ENCODE peak calls at places on chromosomes 4 and X, in eight cellular contexts. C, T, Q, B, Y, G, R and N are unnamed samples.

GRCh38 chr4:88938138-88938537 is 118.8 kb downstream of the FAM13A start:
- DNase-seq in C (no peak), T (no peak), Q (no peak), B (no peak), Y (peak), G (no peak), R (peak), N (no peak)

GRCh38 chr4:53962516-53963225 is 101.7 kb downstream of the CHIC2 start:
- DNase-seq in C (no peak), T (no peak), Q (no peak), B (no peak), Y (peak), G (no peak), R (peak), N (no peak)

GRCh38 chr4:3292571-3293409 is at the start of gene RGS12:
- DNase-seq in C (peak), T (peak), Q (peak), B (peak), Y (peak), G (peak), R (peak), N (peak)

GRCh38 chr4:113555868-113556267 is 205.7 kb downstream of the CAMK2D start:
- DNase-seq in C (peak), T (no peak), Q (peak), B (no peak), Y (no peak), G (no peak), R (peak), N (no peak)

GRCh38 chr4:75844151-75844662 is 58.0 kb downstream of the PPEF2 start:
- DNase-seq in C (no peak), T (peak), Q (no peak), B (no peak), Y (peak), G (no peak), R (peak), N (peak)

GRCh38 chr4:95505149-95505548 is 43.6 kb downstream of the UNC5C start:
- DNase-seq in C (no peak), T (no peak), Q (no peak), B (no peak), Y (peak), G (no peak), R (peak), N (no peak)

GRCh38 chrX:39896951-39897740 is 200.6 kb downstream of the BCOR start:
- DNase-seq in C (peak), T (peak), Q (peak), B (no peak), Y (peak), G (peak), R (peak), N (peak)

GRCh38 chr4:76434901-76435688 is at the start of gene SHROOM3:
- DNase-seq in C (no peak), T (no peak), Q (no peak), B (no peak), Y (no peak), G (no peak), R (peak), N (no peak)

GRCh38 chrX:44733931-44734330 is 109.9 kb upstream of the DUSP21 start:
- DNase-seq in C (no peak), T (no peak), Q (no peak), B (no peak), Y (no peak), G (no peak), R (no peak), N (no peak)

GRCh38 chr4:149933120-149933519 is 117.5 kb upstream of the IQCM start:
- DNase-seq in C (no peak), T (no peak), Q (no peak), B (no peak), Y (no peak), G (no peak), R (no peak), N (no peak)

GRCh38 chr4:101806914-101807313 is 16.4 kb downstream of the BANK1 start:
- DNase-seq in C (no peak), T (no peak), Q (no peak), B (no peak), Y (no peak), G (no peak), R (peak), N (no peak)

GRCh38 chr4:53592128-53592527 is 842 bp upstream of the LNX1 start:
- DNase-seq in C (no peak), T (no peak), Q (no peak), B (no peak), Y (no peak), G (no peak), R (peak), N (no peak)

GRCh38 chrX:132622130-132622529 is 133.3 kb upstream of the MBNL3 start:
- DNase-seq in C (no peak), T (no peak), Q (no peak), B (no peak), Y (no peak), G (no peak), R (peak), N (no peak)

GRCh38 chr4:78131403-78131802 is 74.3 kb downstream of the FRAS1 start:
- DNase-seq in C (no peak), T (no peak), Q (no peak), B (no peak), Y (no peak), G (no peak), R (peak), N (no peak)

GRCh38 chr4:161254375-161254774 is 909.4 kb downstream of the FSTL5 start:
- DNase-seq in C (no peak), T (no peak), Q (no peak), B (no peak), Y (no peak), G (no peak), R (no peak), N (no peak)

GRCh38 chr4:161256172-161256571 is 907.6 kb downstream of the FSTL5 start:
- DNase-seq in C (no peak), T (no peak), Q (no peak), B (no peak), Y (no peak), G (no peak), R (no peak), N (no peak)

GRCh38 chr4:161249779-161250440 is 913.9 kb downstream of the FSTL5 start:
- DNase-seq in C (no peak), T (no peak), Q (no peak), B (no peak), Y (no peak), G (no peak), R (no peak), N (no peak)

GRCh38 chr4:161248880-161249279 is 914.9 kb downstream of the FSTL5 start:
- DNase-seq in C (no peak), T (no peak), Q (no peak), B (no peak), Y (no peak), G (no peak), R (no peak), N (no peak)

GRCh38 chr4:161252520-161253141 is 911.2 kb downstream of the FSTL5 start:
- DNase-seq in C (no peak), T (no peak), Q (no peak), B (no peak), Y (no peak), G (no peak), R (peak), N (no peak)
- TF ChIP-seq CTCF in C (peak), T (no peak), Q (no peak), B (no peak), Y (peak), G (no peak), R (peak), N (peak)

GRCh38 chr4:186037692-186038658 is 31.0 kb upstream of the TLR3 start:
- DNase-seq in C (peak), T (peak), Q (peak), B (no peak), Y (peak), G (peak), R (peak), N (peak)
- TF ChIP-seq CTCF in C (peak), T (peak), Q (peak), B (peak), Y (peak), G (peak), R (peak), N (peak)

GRCh38 chr4:38068107-38068506 is 107.9 kb downstream of the PTTG2 start:
- DNase-seq in C (no peak), T (no peak), Q (no peak), B (no peak), Y (no peak), G (no peak), R (no peak), N (no peak)

GRCh38 chr4:38071801-38072567 is 111.8 kb downstream of the PTTG2 start:
- DNase-seq in C (no peak), T (no peak), Q (no peak), B (no peak), Y (no peak), G (no peak), R (peak), N (no peak)

GRCh38 chr4:38072578-38072977 is 112.4 kb downstream of the PTTG2 start:
- DNase-seq in C (no peak), T (no peak), Q (no peak), B (no peak), Y (no peak), G (no peak), R (no peak), N (no peak)

GRCh38 chr4:38067499-38067898 is 107.3 kb downstream of the PTTG2 start:
- DNase-seq in C (no peak), T (no peak), Q (no peak), B (no peak), Y (no peak), G (no peak), R (no peak), N (no peak)

GRCh38 chr4:38069271-38069760 is 109.1 kb downstream of the PTTG2 start:
- DNase-seq in C (no peak), T (peak), Q (peak), B (no peak), Y (peak), G (peak), R (peak), N (no peak)
- TF ChIP-seq CTCF in C (peak), T (no peak), Q (no peak), B (no peak), Y (peak), G (peak), R (peak), N (no peak)

DNA sequence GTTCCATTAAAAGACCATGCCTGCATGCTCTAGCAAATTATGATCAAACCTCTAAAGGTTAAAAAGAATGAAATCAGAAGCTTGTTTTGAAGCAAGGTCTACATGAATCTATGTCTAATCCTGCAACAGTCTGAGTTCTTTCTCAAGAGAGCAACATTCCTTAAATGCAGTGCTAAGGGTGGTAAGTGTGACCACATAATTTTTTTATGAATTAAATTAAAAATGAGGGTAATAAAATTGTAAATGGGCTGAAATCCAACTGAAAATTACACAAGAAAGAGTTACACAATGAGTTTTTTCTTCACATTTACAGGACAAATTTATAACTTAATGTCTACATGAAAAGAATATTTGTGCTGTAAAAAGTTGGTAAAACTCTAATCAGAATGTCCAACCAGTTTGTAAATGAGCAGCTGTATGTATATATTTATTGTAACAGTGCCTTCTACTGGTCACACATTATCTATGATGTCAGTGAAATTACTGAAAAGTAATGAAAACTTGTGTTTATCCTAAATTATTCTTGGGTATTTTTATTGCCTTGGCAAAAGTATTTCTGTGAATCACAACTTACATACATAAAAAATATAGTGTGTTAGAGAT is 336.3 kb upstream of the PITX2 start:
- DNase-seq in C (no peak), T (no peak), Q (no peak), B (no peak), Y (no peak), G (no peak), R (peak), N (no peak)
- TF ChIP-seq CTCF in C (peak), T (no peak), Q (no peak), B (no peak), Y (peak), G (no peak), R (peak), N (no peak)

DNA sequence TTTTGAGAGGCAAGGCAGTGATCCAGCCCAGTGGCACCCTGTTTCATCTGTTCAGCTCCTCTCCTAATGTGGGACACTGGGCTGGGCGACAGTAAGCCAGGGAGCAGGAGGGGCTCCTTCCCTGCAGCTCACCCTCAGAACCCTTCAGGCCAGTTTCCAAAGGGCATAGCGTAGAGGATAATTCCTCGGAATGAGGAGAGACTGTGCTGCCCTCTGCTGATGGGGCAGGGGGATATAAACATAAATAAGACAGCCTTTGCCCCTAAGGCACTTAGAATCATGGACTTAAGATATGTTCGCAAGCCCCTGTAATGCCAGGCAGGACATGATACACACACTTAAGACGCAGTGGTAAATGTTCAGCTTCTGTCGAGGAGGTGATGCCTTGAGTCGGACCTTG is 27.9 kb upstream of the ZNF185 start:
- DNase-seq in C (no peak), T (no peak), Q (no peak), B (no peak), Y (no peak), G (no peak), R (no peak), N (no peak)
- TF ChIP-seq CTCF in C (no peak), T (no peak), Q (no peak), B (no peak), Y (no peak), G (no peak), R (no peak), N (no peak)

GRCh38 chr4:171846232-171846631 is 33.0 kb downstream of the GALNTL6 start:
- DNase-seq in C (peak), T (no peak), Q (no peak), B (no peak), Y (no peak), G (no peak), R (peak), N (peak)
- TF ChIP-seq CTCF in C (peak), T (no peak), Q (peak), B (no peak), Y (peak), G (no peak), R (peak), N (peak)

DNA sequence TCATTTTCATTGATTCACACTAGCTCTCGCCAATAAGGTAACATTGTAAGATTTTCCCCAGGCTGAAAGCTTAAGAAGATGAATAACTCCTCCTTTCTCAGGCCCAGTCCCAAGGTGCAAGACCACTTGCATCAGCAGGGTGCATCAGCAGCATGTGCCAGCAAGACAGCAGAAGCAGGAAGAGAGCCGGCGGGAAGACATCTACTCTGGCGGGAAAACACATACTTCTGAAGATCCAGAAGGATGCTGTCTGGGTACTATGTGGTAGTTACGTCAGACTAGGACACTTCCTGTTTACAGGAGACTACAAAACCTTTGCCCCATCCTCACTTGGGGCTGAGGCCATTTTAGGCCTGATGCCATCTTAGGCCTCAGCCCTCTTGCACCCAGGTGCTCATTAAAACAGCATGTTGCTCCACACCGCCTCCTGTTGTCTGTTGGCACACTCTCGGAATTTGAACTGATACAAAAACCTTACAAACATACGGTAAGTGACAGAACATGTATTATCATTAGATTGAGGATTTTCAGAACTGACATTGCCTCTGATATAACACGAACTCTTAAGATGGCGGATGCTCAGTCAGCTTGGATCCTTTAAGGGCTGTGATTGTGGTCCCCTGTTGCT is 886.5 kb upstream of the EPHA5 start:
- DNase-seq in C (no peak), T (no peak), Q (no peak), B (no peak), Y (no peak), G (no peak), R (no peak), N (no peak)
- TF ChIP-seq CTCF in C (no peak), T (no peak), Q (no peak), B (no peak), Y (no peak), G (no peak), R (no peak), N (no peak)